ENCODE peak calls at places on chromosomes 12 and 14, in seven cellular contexts. E is astrocyte, F is esophagus muscularis mucosa, R is upper lobe of right lung, Z is cardiac fibroblast, P is HL-60, O is heart right ventricle. S is an unnamed sample.

GRCh38 chr12:7503686-7504085 is at the start of gene CD163:
- DNase-seq in R (no peak), O (no peak), F (no peak), Z (no peak), P (peak; percentile 35), E (no peak), S (no peak)

GRCh38 chr12:121581681-121582439 is 1.0 kb upstream of the KDM2B start:
- DNase-seq in O (no peak), E (no peak), F (no peak), R (no peak), Z (peak; percentile 57), P (no peak), S (no peak)

GRCh38 chr14:93510030-93510429 is 79.3 kb downstream of the UNC79 start:
- DNase-seq in R (no peak), E (no peak), F (no peak), P (no peak), Z (no peak), O (no peak), S (no peak)

GRCh38 chr12:101823891-101824290 is 6.9 kb downstream of the GNPTAB start:
- DNase-seq in E (no peak), Z (peak; percentile 58), P (peak; percentile 28), O (peak; percentile 74), R (no peak), F (no peak), S (peak; percentile 20)

GRCh38 chr14:71236430-71236829 is 329.2 kb downstream of the PCNX1 start:
- DNase-seq in P (no peak), F (no peak), Z (no peak), R (no peak), E (no peak), O (no peak), S (no peak)

GRCh38 chr12:120944645-120945217 is 33.6 kb upstream of the HNF1A start:
- DNase-seq in E (no peak), O (peak; percentile 44), F (no peak), R (peak; percentile 78), Z (peak; percentile 58), P (peak; percentile 21), S (peak; percentile 67)

GRCh38 chr12:7142057-7142644 is 12.0 kb downstream of the CLSTN3 start:
- DNase-seq in Z (peak; percentile 67), E (no peak), O (no peak), F (no peak), R (peak; percentile 79), P (no peak), S (peak; percentile 60)

GRCh38 chr14:88245321-88245720 is 77.7 kb downstream of the KCNK10 start:
- DNase-seq in Z (no peak), E (no peak), F (no peak), O (no peak), P (no peak), R (no peak), S (peak; percentile 2)

GRCh38 chr12:120013659-120014380 is 24.8 kb downstream of the BICDL1 start:
- DNase-seq in O (no peak), F (no peak), E (no peak), P (no peak), Z (no peak), R (no peak), S (no peak)

GRCh38 chr14:36584167-36584811 is 1.9 kb upstream of the NKX2-8 start:
- DNase-seq in P (no peak), O (no peak), F (no peak), Z (no peak), R (no peak), E (no peak), S (no peak)

GRCh38 chr14:56338674-56339073 is 220.5 kb downstream of the PELI2 start:
- DNase-seq in Z (no peak), F (no peak), P (no peak), O (no peak), E (no peak), R (no peak), S (no peak)

GRCh38 chr12:104526320-104526719 is 69.6 kb downstream of the CHST11 start:
- DNase-seq in F (no peak), Z (no peak), O (no peak), P (no peak), R (no peak), E (no peak), S (no peak)
- TF ChIP-seq CTCF in F (no peak), Z (no peak), O (no peak), P (no peak), R (no peak), E (no peak), S (no peak)

DNA sequence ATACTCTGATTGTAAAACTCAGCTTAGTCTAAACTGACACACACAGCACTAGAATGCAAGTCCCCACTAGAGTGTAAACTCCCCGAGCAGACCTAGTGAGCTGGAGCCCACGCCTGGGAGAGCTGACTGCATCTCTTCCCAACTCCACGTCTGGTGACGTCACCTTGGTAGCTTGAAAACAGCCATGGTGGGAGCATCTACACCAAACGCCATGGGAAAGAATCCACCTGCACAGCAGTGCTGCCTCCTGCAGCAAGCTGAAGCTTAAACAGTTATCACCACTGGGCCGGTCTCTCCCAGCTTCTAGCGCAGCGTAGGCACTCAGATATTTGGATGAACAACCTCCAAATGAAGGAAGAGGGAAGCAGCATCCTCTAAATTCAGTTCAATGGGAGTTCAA is 4.3 kb upstream of the PAPLN start:
- DNase-seq in R (no peak), F (no peak), O (no peak), Z (no peak), E (no peak), P (no peak), S (no peak)
- TF ChIP-seq CTCF in R (no peak), F (no peak), O (no peak), Z (no peak), E (no peak), P (no peak), S (no peak)

GRCh38 chr12:81992461-81992860 is 233.3 kb upstream of the PPFIA2 start:
- DNase-seq in E (no peak), O (no peak), Z (peak; percentile 2), F (no peak), P (peak; percentile 10), R (no peak), S (no peak)
- TF ChIP-seq CTCF in E (no peak), O (peak; percentile 25), Z (no peak), F (peak; percentile 8), P (peak; percentile 41), R (peak; percentile 32), S (peak; percentile 41)

GRCh38 chr14:92453691-92454090 is 59.9 kb upstream of the RIN3 start:
- DNase-seq in O (no peak), P (no peak), E (no peak), R (no peak), Z (no peak), F (no peak), S (no peak)

GRCh38 chr14:92451755-92452154 is 61.8 kb upstream of the RIN3 start:
- DNase-seq in O (no peak), E (no peak), R (no peak), F (no peak), Z (no peak), P (no peak), S (no peak)

GRCh38 chr14:92451245-92451644 is 62.3 kb upstream of the RIN3 start:
- DNase-seq in E (no peak), R (no peak), F (no peak), O (no peak), Z (no peak), P (no peak), S (no peak)

GRCh38 chr14:92450351-92451070 is 63.1 kb upstream of the RIN3 start:
- DNase-seq in P (no peak), E (no peak), O (no peak), F (no peak), R (no peak), Z (no peak), S (no peak)

GRCh38 chr14:92452471-92452870 is 61.1 kb upstream of the RIN3 start:
- DNase-seq in E (no peak), O (no peak), Z (no peak), R (no peak), F (no peak), P (no peak), S (no peak)
- TF ChIP-seq CTCF in E (no peak), O (no peak), Z (no peak), R (no peak), F (no peak), P (no peak), S (no peak)

GRCh38 chr12:122980192-122981035 is at the start of gene ARL6IP4:
- DNase-seq in O (peak; percentile 53), R (peak; percentile 89), E (peak; percentile 36), Z (peak; percentile 71), P (peak; percentile 61), F (no peak), S (peak; percentile 41)
- TF ChIP-seq CTCF in O (no peak), R (no peak), E (no peak), Z (no peak), P (no peak), F (no peak), S (no peak)

DNA sequence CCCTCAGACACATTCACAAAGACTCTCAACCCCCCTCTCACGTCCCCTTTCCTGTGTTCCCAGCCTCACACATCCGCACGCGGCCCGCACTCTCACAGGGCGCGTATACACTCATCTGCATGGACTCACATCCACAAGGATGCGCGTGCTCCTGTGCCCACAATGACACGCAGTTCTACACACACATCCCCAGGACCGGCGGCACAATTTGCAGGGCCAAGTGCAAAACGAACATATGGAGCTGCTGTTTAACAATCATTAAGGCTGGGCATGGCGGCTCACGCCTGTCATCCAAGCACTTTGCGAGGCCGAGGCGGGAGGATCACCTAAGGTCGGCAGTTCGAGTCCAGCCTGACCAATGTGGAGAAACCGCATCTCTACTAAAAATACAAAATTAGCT is 36.4 kb upstream of the EML1 start:
- DNase-seq in E (peak; percentile 52), R (peak; percentile 49), O (no peak), F (no peak), Z (no peak), P (no peak), S (no peak)
- TF ChIP-seq CTCF in E (no peak), R (no peak), O (no peak), F (no peak), Z (no peak), P (no peak), S (no peak)